ENCODE peak calls at places on chromosomes 3 and 15, in four cellular contexts. D, I, Y and O are unnamed samples.

GRCh38 chr3:155744626-155745324 is at the start of gene PLCH1:
- DNase-seq in D (peak), I (peak), Y (peak), O (no peak)

GRCh38 chr3:138620431-138620830 is 11.9 kb downstream of the FAIM start:
- DNase-seq in D (peak), I (no peak), Y (peak), O (no peak)

GRCh38 chr15:82933576-82933975 is 18.9 kb downstream of the HOMER2 start:
- DNase-seq in D (peak), I (no peak), Y (no peak), O (peak)

GRCh38 chr3:88113311-88114162 is 36.2 kb upstream of the C3orf38 start:
- DNase-seq in D (peak), I (peak), Y (peak), O (peak)

GRCh38 chr15:31469801-31470545 is 143.3 kb downstream of the KLF13 start:
- DNase-seq in D (no peak), I (no peak), Y (no peak), O (no peak)

GRCh38 chr3:102106421-102107097 is 257.2 kb downstream of the NFKBIZ start:
- DNase-seq in D (peak), I (no peak), Y (peak), O (peak)

GRCh38 chr3:113758389-113759029 is 11.7 kb downstream of the ATP6V1A start:
- DNase-seq in D (peak), I (peak), Y (no peak), O (peak)

GRCh38 chr3:2452249-2452648 is 353.6 kb downstream of the CNTN4 start:
- DNase-seq in D (no peak), I (no peak), Y (no peak), O (no peak)

GRCh38 chr15:80732148-80732547 is 37.0 kb downstream of the ABHD17C start:
- DNase-seq in D (no peak), I (no peak), Y (no peak), O (no peak)

GRCh38 chr3:72432271-72432670 is 416.0 kb downstream of the SHQ1 start:
- DNase-seq in D (no peak), I (no peak), Y (no peak), O (no peak)

GRCh38 chr15:65081758-65082157 is 5.2 kb downstream of the KBTBD13 start:
- DNase-seq in D (peak), I (no peak), Y (no peak), O (peak)

GRCh38 chr15:78264304-78265136 is at the start of gene DNAJA4:
- DNase-seq in D (peak), I (no peak), Y (no peak), O (no peak)

GRCh38 chr15:23877502-23878412 is 190.7 kb upstream of the NDN start:
- DNase-seq in D (peak), I (no peak), Y (no peak), O (no peak)